ENCODE peak calls at places on chromosomes 3 and 15, in ten cellular contexts. One of them, this sample, is unnamed.
A peak's percentile ranks its signal among the peaks of the same experiment; 100 is the strongest.

GRCh38 chr3:29513236-29513635 is 232.4 kb downstream of the RBMS3 start:
- DNase-seq in tibial nerve: no peak
- DNase-seq in cardiac muscle cell: peak; percentile 63
- DNase-seq in stimulated activated CD4-positive, alpha-beta T cell treated with anti-CD3 and anti-CD28 coated beads, Interleukin-1b, Interleukin-23, amount 100 ng/mL, for 24 hours: no peak
- DNase-seq in M059J: peak; percentile 58
- DNase-seq in IMR-90: peak; percentile 31
- DNase-seq in tibial artery: peak; percentile 61
- DNase-seq in amygdala: no peak
- DNase-seq in Daoy: peak; percentile 37
- DNase-seq in PC-3: peak; percentile 27
- DNase-seq in this sample: no peak

GRCh38 chr3:2983987-2984724 is 126.0 kb downstream of the IL5RA start:
- DNase-seq in stimulated activated CD4-positive, alpha-beta T cell treated with anti-CD3 and anti-CD28 coated beads, Interleukin-1b, Interleukin-23, amount 100 ng/mL, for 24 hours: no peak
- DNase-seq in IMR-90: no peak
- DNase-seq in amygdala: no peak
- DNase-seq in Daoy: no peak
- DNase-seq in M059J: no peak
- DNase-seq in PC-3: no peak
- DNase-seq in cardiac muscle cell: no peak
- DNase-seq in tibial nerve: no peak
- DNase-seq in tibial artery: peak; percentile 24
- DNase-seq in this sample: no peak

GRCh38 chr3:23308986-23309625 is 106.0 kb downstream of the UBE2E2 start:
- DNase-seq in Daoy: no peak
- DNase-seq in stimulated activated CD4-positive, alpha-beta T cell treated with anti-CD3 and anti-CD28 coated beads, Interleukin-1b, Interleukin-23, amount 100 ng/mL, for 24 hours: no peak
- DNase-seq in tibial nerve: no peak
- DNase-seq in IMR-90: no peak
- DNase-seq in cardiac muscle cell: no peak
- DNase-seq in M059J: no peak
- DNase-seq in amygdala: no peak
- DNase-seq in PC-3: no peak
- DNase-seq in tibial artery: no peak
- DNase-seq in this sample: no peak

GRCh38 chr3:153439780-153440179 is 277.8 kb downstream of the RAP2B start:
- DNase-seq in cardiac muscle cell: no peak
- DNase-seq in stimulated activated CD4-positive, alpha-beta T cell treated with anti-CD3 and anti-CD28 coated beads, Interleukin-1b, Interleukin-23, amount 100 ng/mL, for 24 hours: no peak
- DNase-seq in Daoy: no peak
- DNase-seq in amygdala: no peak
- DNase-seq in M059J: peak; percentile 15
- DNase-seq in tibial artery: no peak
- DNase-seq in PC-3: peak; percentile 48
- DNase-seq in tibial nerve: no peak
- DNase-seq in IMR-90: peak; percentile 8
- DNase-seq in this sample: no peak

GRCh38 chr3:122754867-122755835 is 38.5 kb downstream of the HSPBAP1 start:
- DNase-seq in stimulated activated CD4-positive, alpha-beta T cell treated with anti-CD3 and anti-CD28 coated beads, Interleukin-1b, Interleukin-23, amount 100 ng/mL, for 24 hours: no peak
- DNase-seq in IMR-90: peak; percentile 44
- DNase-seq in PC-3: peak; percentile 85
- DNase-seq in M059J: peak; percentile 62
- DNase-seq in Daoy: peak; percentile 44
- DNase-seq in cardiac muscle cell: peak; percentile 67
- DNase-seq in tibial artery: no peak
- DNase-seq in amygdala: no peak
- DNase-seq in tibial nerve: no peak
- DNase-seq in this sample: no peak

GRCh38 chr3:13822042-13822441 is 57.8 kb downstream of the WNT7A start:
- DNase-seq in tibial nerve: no peak
- DNase-seq in PC-3: peak; percentile 98
- DNase-seq in cardiac muscle cell: no peak
- DNase-seq in stimulated activated CD4-positive, alpha-beta T cell treated with anti-CD3 and anti-CD28 coated beads, Interleukin-1b, Interleukin-23, amount 100 ng/mL, for 24 hours: no peak
- DNase-seq in Daoy: peak; percentile 66
- DNase-seq in amygdala: no peak
- DNase-seq in tibial artery: no peak
- DNase-seq in IMR-90: no peak
- DNase-seq in M059J: peak; percentile 81
- DNase-seq in this sample: no peak

GRCh38 chr3:171393032-171393744 is 67.0 kb downstream of the TNIK start:
- DNase-seq in stimulated activated CD4-positive, alpha-beta T cell treated with anti-CD3 and anti-CD28 coated beads, Interleukin-1b, Interleukin-23, amount 100 ng/mL, for 24 hours: no peak
- DNase-seq in tibial nerve: no peak
- DNase-seq in M059J: no peak
- DNase-seq in tibial artery: no peak
- DNase-seq in PC-3: no peak
- DNase-seq in IMR-90: peak; percentile 58
- DNase-seq in amygdala: no peak
- DNase-seq in cardiac muscle cell: peak; percentile 88
- DNase-seq in Daoy: peak; percentile 30
- DNase-seq in this sample: no peak

GRCh38 chr3:102182162-102182561 is 252.7 kb upstream of the ZPLD1 start:
- DNase-seq in tibial nerve: no peak
- DNase-seq in cardiac muscle cell: peak; percentile 72
- DNase-seq in Daoy: no peak
- DNase-seq in amygdala: no peak
- DNase-seq in IMR-90: peak; percentile 57
- DNase-seq in PC-3: no peak
- DNase-seq in tibial artery: no peak
- DNase-seq in stimulated activated CD4-positive, alpha-beta T cell treated with anti-CD3 and anti-CD28 coated beads, Interleukin-1b, Interleukin-23, amount 100 ng/mL, for 24 hours: no peak
- DNase-seq in M059J: peak; percentile 23
- DNase-seq in this sample: no peak

GRCh38 chr3:133595341-133595740 is 21.9 kb downstream of the CDV3 start:
- DNase-seq in M059J: peak; percentile 65
- DNase-seq in PC-3: peak; percentile 38
- DNase-seq in IMR-90: peak; percentile 65
- DNase-seq in Daoy: peak; percentile 71
- DNase-seq in stimulated activated CD4-positive, alpha-beta T cell treated with anti-CD3 and anti-CD28 coated beads, Interleukin-1b, Interleukin-23, amount 100 ng/mL, for 24 hours: no peak
- DNase-seq in tibial artery: no peak
- DNase-seq in tibial nerve: no peak
- DNase-seq in cardiac muscle cell: no peak
- DNase-seq in amygdala: no peak
- DNase-seq in this sample: no peak

GRCh38 chr3:120512655-120513054 is 61.9 kb upstream of the FSTL1 start:
- DNase-seq in tibial artery: no peak
- DNase-seq in stimulated activated CD4-positive, alpha-beta T cell treated with anti-CD3 and anti-CD28 coated beads, Interleukin-1b, Interleukin-23, amount 100 ng/mL, for 24 hours: no peak
- DNase-seq in IMR-90: no peak
- DNase-seq in cardiac muscle cell: no peak
- DNase-seq in tibial nerve: no peak
- DNase-seq in Daoy: no peak
- DNase-seq in M059J: no peak
- DNase-seq in amygdala: no peak
- DNase-seq in PC-3: no peak
- DNase-seq in this sample: no peak

GRCh38 chr15:78448441-78449219 is 10.6 kb downstream of the IREB2 start:
- DNase-seq in PC-3: no peak
- DNase-seq in amygdala: no peak
- DNase-seq in tibial artery: no peak
- DNase-seq in IMR-90: peak; percentile 20
- DNase-seq in Daoy: no peak
- DNase-seq in stimulated activated CD4-positive, alpha-beta T cell treated with anti-CD3 and anti-CD28 coated beads, Interleukin-1b, Interleukin-23, amount 100 ng/mL, for 24 hours: no peak
- DNase-seq in tibial nerve: no peak
- DNase-seq in M059J: no peak
- DNase-seq in cardiac muscle cell: no peak
- DNase-seq in this sample: no peak

GRCh38 chr3:15633159-15633558 is 31.6 kb downstream of the BTD start:
- DNase-seq in tibial nerve: no peak
- DNase-seq in IMR-90: no peak
- DNase-seq in M059J: peak; percentile 39
- DNase-seq in cardiac muscle cell: no peak
- DNase-seq in amygdala: no peak
- DNase-seq in tibial artery: no peak
- DNase-seq in Daoy: no peak
- DNase-seq in PC-3: peak; percentile 26
- DNase-seq in stimulated activated CD4-positive, alpha-beta T cell treated with anti-CD3 and anti-CD28 coated beads, Interleukin-1b, Interleukin-23, amount 100 ng/mL, for 24 hours: no peak
- DNase-seq in this sample: no peak

GRCh38 chr15:70856884-70857546 is 3.1 kb upstream of the LARP6 start:
- DNase-seq in tibial nerve: peak; percentile 96
- DNase-seq in PC-3: peak; percentile 94
- DNase-seq in Daoy: peak; percentile 92
- DNase-seq in IMR-90: peak; percentile 100
- DNase-seq in tibial artery: peak; percentile 89
- DNase-seq in cardiac muscle cell: peak; percentile 99
- DNase-seq in amygdala: peak; percentile 31
- DNase-seq in stimulated activated CD4-positive, alpha-beta T cell treated with anti-CD3 and anti-CD28 coated beads, Interleukin-1b, Interleukin-23, amount 100 ng/mL, for 24 hours: no peak
- DNase-seq in M059J: peak; percentile 95
- DNase-seq in this sample: peak; percentile 85

GRCh38 chr15:80639168-80639555 is 55.9 kb upstream of the ABHD17C start:
- DNase-seq in amygdala: no peak
- DNase-seq in M059J: no peak
- DNase-seq in Daoy: no peak
- DNase-seq in tibial artery: no peak
- DNase-seq in PC-3: no peak
- DNase-seq in IMR-90: no peak
- DNase-seq in cardiac muscle cell: no peak
- DNase-seq in tibial nerve: no peak
- DNase-seq in stimulated activated CD4-positive, alpha-beta T cell treated with anti-CD3 and anti-CD28 coated beads, Interleukin-1b, Interleukin-23, amount 100 ng/mL, for 24 hours: no peak
- DNase-seq in this sample: no peak